ENCODE peak calls at places on chromosomes 5 and 9, in nine cellular contexts. M, F, D, I, W, G, S, Z and H are unnamed samples. For H3K4me1 and H3K27me3, the result is how much of the 10 kb centered on the place peaks cover.

GRCh38 chr5:154118832-154119442 is 71.6 kb upstream of the GALNT10 start:
- DNase-seq in M (no peak), F (no peak), D (peak), I (no peak), W (no peak), G (no peak), S (no peak), Z (no peak), H (no peak)

GRCh38 chr9:5851445-5851844 is 18.5 kb upstream of the ERMP1 start:
- DNase-seq in M (no peak), F (no peak), D (peak), I (peak), W (no peak), G (no peak), S (no peak), Z (peak), H (no peak)

GRCh38 chr5:40312205-40312604 is 367.5 kb upstream of the PTGER4 start:
- DNase-seq in M (no peak), F (no peak), D (no peak), I (no peak), W (no peak), G (no peak), S (no peak), Z (no peak), H (no peak)

GRCh38 chr5:53430618-53431252 is 49.7 kb upstream of the FST start:
- DNase-seq in M (no peak), F (no peak), D (peak), I (peak), W (no peak), G (no peak), S (no peak), Z (no peak), H (no peak)

GRCh38 chr9:130665029-130665430 is 636 bp downstream of the PRDM12 start:
- DNase-seq in M (no peak), F (no peak), D (no peak), I (no peak), W (no peak), G (no peak), S (no peak), Z (no peak), H (no peak)

GRCh38 chr5:88824892-88825781 is 57.8 kb downstream of the MEF2C start:
- DNase-seq in M (no peak), F (no peak), D (peak), I (peak), W (no peak), G (no peak), S (no peak), Z (no peak), H (no peak)

GRCh38 chr5:33261305-33261704 is 179.5 kb upstream of the TARS1 start:
- DNase-seq in M (no peak), F (no peak), D (peak), I (peak), W (no peak), G (no peak), S (no peak), Z (no peak), H (no peak)

GRCh38 chr9:36870960-36871359 is 163.1 kb downstream of the PAX5 start:
- DNase-seq in M (no peak), F (no peak), D (no peak), I (no peak), W (peak), G (peak), S (no peak), Z (peak), H (no peak)

GRCh38 chr9:4088680-4089079 is 211.2 kb downstream of the GLIS3 start:
- DNase-seq in M (no peak), F (no peak), D (no peak), I (no peak), W (no peak), G (no peak), S (no peak), Z (no peak), H (no peak)

GRCh38 chr5:115842089-115842881 is 550 bp downstream of the AP3S1 start:
- DNase-seq in M (no peak), F (no peak), D (no peak), I (peak), W (no peak), G (no peak), S (no peak), Z (peak), H (no peak)

GRCh38 chr5:72788851-72789505 is 27.5 kb upstream of the TNPO1 start:
- DNase-seq in M (no peak), F (no peak), D (peak), I (peak), W (no peak), G (no peak), S (no peak), Z (no peak), H (no peak)

GRCh38 chr9:104539275-104539674 is 2.6 kb upstream of the OR13C3 start:
- DNase-seq in M (no peak), F (no peak), D (no peak), I (no peak), W (no peak), G (no peak), S (no peak), Z (no peak), H (no peak)

GRCh38 chr9:127664324-127664677 is 42.5 kb upstream of the CFAP157 start:
- DNase-seq in M (no peak), F (no peak), D (no peak), I (no peak), W (no peak), G (no peak), S (no peak), Z (no peak), H (no peak)
- H3K4me1 ChIP-seq in M (under half), F (under half), D (under half), I (under half), W (under half), G (under half), S (under half), Z (under half), H (under half)

DNA sequence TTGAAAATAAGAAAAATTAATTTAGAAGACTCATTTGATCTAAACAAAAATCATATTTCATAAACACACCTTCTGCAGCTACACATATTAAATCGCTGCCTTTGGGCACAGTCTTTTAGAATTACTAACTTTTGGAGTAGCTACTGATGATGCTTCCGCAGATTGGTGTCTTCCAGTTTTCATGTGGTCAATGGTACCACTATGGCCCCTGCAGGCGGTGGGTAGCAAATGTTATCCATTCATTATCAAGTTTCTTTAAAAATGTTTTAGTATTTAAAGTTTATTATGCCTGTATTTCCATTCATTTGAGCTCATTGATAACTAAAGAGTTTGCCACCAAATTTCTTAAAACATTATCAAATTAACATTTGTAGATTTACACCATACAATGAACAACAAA is 122.9 kb upstream of the GRAMD2B start:
- DNase-seq in M (no peak), F (no peak), D (no peak), I (no peak), W (no peak), G (no peak), S (no peak), Z (no peak), H (no peak)
- TF ChIP-seq CTCF in M (no peak), F (no peak), D (peak), I (no peak), W (no peak), G (no peak), S (peak), Z (no peak), H (no peak)

GRCh38 chr9:2962471-2963172 is 118.7 kb upstream of the PUM3 start:
- DNase-seq in M (no peak), F (no peak), D (no peak), I (no peak), W (no peak), G (no peak), S (no peak), Z (no peak), H (no peak)

GRCh38 chr9:2963307-2963706 is 119.4 kb upstream of the PUM3 start:
- DNase-seq in M (no peak), F (no peak), D (no peak), I (no peak), W (no peak), G (no peak), S (no peak), Z (no peak), H (no peak)

GRCh38 chr9:2967779-2968178 is 123.9 kb upstream of the PUM3 start:
- DNase-seq in M (no peak), F (no peak), D (no peak), I (no peak), W (no peak), G (no peak), S (no peak), Z (no peak), H (no peak)

GRCh38 chr9:2966846-2967372 is 123.0 kb upstream of the PUM3 start:
- DNase-seq in M (no peak), F (no peak), D (no peak), I (no peak), W (no peak), G (no peak), S (no peak), Z (no peak), H (no peak)

DNA sequence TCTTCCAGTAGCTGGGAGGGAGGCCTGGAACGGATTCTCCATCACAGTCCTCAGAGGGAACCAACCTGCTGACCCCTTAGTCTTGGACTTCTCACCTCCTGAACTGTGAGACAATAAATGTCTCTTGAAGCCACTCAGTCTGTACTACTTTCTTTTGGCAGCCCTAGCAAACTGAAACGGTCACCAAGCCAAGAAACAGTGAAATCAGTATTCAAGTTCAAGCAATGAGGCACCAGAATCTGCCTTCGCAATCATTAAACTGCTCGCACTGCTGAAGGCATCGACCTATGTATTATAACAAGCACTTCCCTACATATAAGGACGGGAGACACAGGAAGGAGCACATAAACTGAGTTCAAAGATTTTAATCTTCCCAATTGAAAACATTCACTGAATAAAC is 120.6 kb upstream of the PUM3 start:
- DNase-seq in M (no peak), F (no peak), D (no peak), I (no peak), W (no peak), G (no peak), S (no peak), Z (no peak), H (no peak)
- H3K27me3 ChIP-seq in M (under half), F (under half), D (under half), I (under half), W (under half), G (under half), S (under half), Z (under half), H (under half)

GRCh38 chr9:137672907-137673791 is 54.3 kb downstream of the EHMT1 start:
- DNase-seq in M (no peak), F (peak), D (peak), I (peak), W (peak), G (peak), S (no peak), Z (peak), H (peak)

GRCh38 chr9:137674307-137675305 is 55.8 kb downstream of the EHMT1 start:
- DNase-seq in M (no peak), F (no peak), D (no peak), I (no peak), W (peak), G (peak), S (no peak), Z (no peak), H (no peak)

GRCh38 chr9:137671721-137672120 is 52.9 kb downstream of the EHMT1 start:
- DNase-seq in M (no peak), F (no peak), D (no peak), I (no peak), W (peak), G (peak), S (no peak), Z (no peak), H (no peak)

GRCh38 chr9:137671196-137671538 is 52.4 kb downstream of the EHMT1 start:
- DNase-seq in M (no peak), F (no peak), D (no peak), I (no peak), W (no peak), G (no peak), S (no peak), Z (no peak), H (no peak)

GRCh38 chr9:137673871-137674270 is 55.1 kb downstream of the EHMT1 start:
- DNase-seq in M (no peak), F (no peak), D (no peak), I (peak), W (peak), G (no peak), S (no peak), Z (no peak), H (no peak)
- H3K4me1 ChIP-seq in M (under half), F (under half), D (under half), I (under half), W (under half), G (half or more), S (under half), Z (under half), H (half or more)

GRCh38 chr9:133426011-133426410 is 3.8 kb downstream of the ADAMTS13 start:
- DNase-seq in M (no peak), F (no peak), D (no peak), I (no peak), W (no peak), G (no peak), S (no peak), Z (no peak), H (no peak)

GRCh38 chr9:133421615-133422542 is at the start of gene ADAMTS13:
- DNase-seq in M (no peak), F (no peak), D (peak), I (no peak), W (no peak), G (no peak), S (no peak), Z (no peak), H (no peak)

GRCh38 chr9:133425049-133425632 is 3.0 kb downstream of the ADAMTS13 start:
- DNase-seq in M (no peak), F (no peak), D (no peak), I (no peak), W (no peak), G (no peak), S (no peak), Z (no peak), H (peak)

GRCh38 chr9:133423216-133423615 is 1.0 kb downstream of the ADAMTS13 start:
- DNase-seq in M (no peak), F (no peak), D (peak), I (peak), W (no peak), G (no peak), S (no peak), Z (no peak), H (no peak)

DNA sequence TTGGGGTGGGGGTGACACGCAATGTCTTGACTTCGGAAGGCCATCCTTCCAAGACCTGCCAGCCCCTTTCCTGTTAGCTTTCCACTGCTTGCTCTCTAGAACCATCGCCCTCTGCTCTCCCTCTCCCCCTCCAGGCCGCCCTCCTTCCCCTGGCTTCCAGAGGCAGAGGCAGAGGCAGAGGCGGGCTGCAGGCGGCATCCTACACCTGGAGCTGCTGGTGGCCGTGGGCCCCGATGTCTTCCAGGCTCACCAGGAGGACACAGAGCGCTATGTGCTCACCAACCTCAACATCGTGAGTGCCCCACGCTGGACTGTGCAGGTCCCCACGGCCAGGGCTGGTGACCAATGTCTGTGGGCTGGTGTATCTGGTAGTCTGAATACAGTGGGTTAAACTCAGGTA is 2.0 kb downstream of the ADAMTS13 start:
- DNase-seq in M (no peak), F (no peak), D (no peak), I (no peak), W (no peak), G (no peak), S (no peak), Z (no peak), H (no peak)
- TF ChIP-seq CTCF in M (no peak), F (no peak), D (no peak), I (no peak), W (no peak), G (no peak), S (no peak), Z (no peak), H (no peak)

DNA sequence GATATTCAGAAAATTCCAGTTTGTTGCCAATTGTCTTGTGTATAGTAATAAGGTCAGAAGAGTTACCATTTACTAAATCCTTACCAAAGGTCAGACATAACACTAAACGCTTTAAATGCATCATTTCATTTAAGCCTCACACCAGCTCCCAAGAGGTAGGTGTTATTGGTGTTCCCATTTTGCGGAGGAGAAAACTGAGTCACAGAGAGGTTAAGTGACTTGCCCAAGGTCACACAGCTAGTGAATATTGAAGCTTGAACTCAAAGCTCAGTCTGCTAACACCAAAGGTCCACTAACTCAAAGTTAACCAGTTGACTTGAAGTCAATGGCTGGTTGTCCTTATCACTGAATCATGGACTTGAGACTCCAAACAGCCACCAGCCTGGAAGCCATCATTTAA is 40.8 kb upstream of the NTNG2 start:
- DNase-seq in M (no peak), F (no peak), D (no peak), I (no peak), W (no peak), G (no peak), S (no peak), Z (no peak), H (no peak)
- H3K27me3 ChIP-seq in M (under half), F (under half), D (half or more), I (under half), W (under half), G (under half), S (half or more), Z (under half), H (under half)

DNA sequence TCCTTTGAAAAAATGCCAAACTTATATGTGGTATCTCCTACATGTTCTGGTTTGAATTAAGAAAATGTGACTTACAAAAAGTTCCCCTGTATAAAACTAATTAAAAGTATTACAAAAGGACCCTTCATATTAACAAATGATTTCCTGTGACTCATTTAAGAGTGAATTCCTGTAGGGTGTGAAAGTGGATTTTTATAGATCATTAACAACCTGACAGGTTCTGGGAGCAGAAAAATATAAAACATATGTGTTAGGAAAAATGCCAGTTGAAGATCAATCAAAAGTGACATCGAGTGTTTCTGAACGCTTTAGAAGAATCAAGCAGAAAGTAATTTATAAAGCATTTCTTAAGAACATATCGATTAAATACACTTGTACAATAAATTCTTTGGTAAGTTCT is 35.5 kb downstream of the CAMK4 start:
- DNase-seq in M (no peak), F (no peak), D (no peak), I (no peak), W (no peak), G (no peak), S (no peak), Z (no peak), H (no peak)
- H3K4me1 ChIP-seq in M (under half), F (under half), D (under half), I (under half), W (under half), G (under half), S (under half), Z (under half), H (under half)

DNA sequence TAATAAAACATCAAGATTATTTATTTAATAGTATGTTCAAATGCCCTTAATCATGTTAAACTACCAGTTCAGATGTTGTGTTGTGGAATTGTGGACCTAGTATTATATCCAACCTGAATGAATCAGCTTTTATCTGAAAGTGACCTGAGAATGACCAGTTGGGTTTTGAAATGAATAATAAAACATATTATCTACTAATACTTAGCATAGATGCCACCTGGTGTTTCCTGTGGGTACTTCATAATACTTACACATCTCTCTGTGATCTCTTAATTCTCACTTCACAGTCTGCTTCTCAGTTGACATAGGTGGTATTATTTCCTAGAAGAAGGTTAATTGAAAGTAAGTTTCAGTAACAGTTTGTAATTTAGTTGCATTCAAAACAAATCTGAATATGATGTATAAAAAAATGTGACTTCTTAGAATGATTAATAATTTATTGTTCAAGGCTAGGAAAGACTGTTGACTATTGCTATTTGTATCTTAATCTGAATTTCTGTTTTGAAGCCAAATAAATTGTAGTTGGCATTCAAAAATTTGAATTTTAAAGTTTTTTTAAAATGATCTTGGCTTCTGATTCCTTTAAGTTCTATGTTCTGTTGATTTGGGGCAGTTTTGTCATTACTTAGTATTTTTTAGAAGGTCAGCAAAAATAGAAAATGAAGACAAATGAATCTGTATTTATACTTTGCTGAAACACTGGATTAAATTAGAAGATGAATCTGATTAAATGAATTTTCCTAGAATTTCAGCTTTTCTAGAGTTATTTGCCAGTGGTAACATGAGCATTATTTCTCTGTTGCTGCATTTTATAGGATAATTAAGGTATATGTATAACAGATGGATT is 48.2 kb downstream of the KIF2A start:
- DNase-seq in M (no peak), F (no peak), D (peak), I (peak), W (no peak), G (no peak), S (no peak), Z (no peak), H (no peak)
- TF ChIP-seq CTCF in M (peak), F (peak), D (peak), I (peak), W (peak), G (peak), S (peak), Z (peak), H (peak)

DNA sequence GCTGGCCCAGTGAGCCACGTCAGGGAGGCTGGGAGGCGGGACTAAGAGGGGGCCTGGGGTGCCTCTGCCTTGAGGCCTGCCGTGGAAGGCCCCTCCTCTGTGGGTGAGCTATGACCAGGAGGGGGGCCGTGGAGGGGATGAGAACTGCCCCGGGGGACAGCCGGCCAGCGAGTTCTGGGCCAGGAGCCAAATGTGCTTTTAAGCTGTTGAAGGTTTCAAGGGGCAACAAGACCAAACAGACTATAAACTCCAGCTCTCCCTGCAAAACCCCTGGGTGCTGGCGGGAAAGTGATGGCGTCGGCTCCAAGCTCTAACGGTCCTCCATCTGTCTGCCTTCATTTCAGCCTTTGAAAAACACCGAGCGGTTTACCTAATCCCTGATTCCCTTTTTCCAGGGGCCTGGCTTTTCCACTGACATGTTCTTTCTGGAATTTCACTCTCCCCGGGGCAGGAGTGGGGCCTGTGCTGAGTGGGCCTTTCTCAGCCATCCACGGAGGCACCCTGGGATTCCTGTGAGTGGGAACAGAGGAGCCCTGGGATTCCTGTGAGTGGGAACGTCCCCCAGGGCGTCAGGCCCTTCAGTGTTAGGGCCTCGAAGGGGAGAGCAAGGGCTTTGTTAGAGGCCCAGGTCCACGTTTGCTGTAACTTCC is 65.6 kb downstream of the COL5A1 start:
- DNase-seq in M (peak), F (peak), D (peak), I (peak), W (no peak), G (no peak), S (peak), Z (peak), H (no peak)
- H3K27me3 ChIP-seq in M (under half), F (under half), D (under half), I (under half), W (under half), G (under half), S (under half), Z (under half), H (under half)